ENCODE peak calls at places on chromosomes 4 and X, in ten cellular contexts. W is activated CD4-positive, alpha-beta T cell treated with anti-CD3 and anti-CD28 coated beads for 1 hour; K is sigmoid colon; I is NCI-H1694 treated with DMSO at 0.1 percent for 48 hours; S is neural crest cell; N is stimulated activated CD8-positive, alpha-beta memory T cell treated with anti-CD3 and anti-CD28 coated beads, Interleukin-15, amount 100 ng/mL, for 4 hours; T is CD8-positive, alpha-beta memory T cell; U is lower lobe of right lung; L is AG10803; P is retina. B is an unnamed sample.

GRCh38 chr4:152104286-152104685 is 343.5 kb upstream of the GATB start:
- DNase-seq in W (no peak), K (no peak), I (no peak), S (no peak), N (no peak), T (no peak), U (no peak), L (no peak), P (no peak), B (no peak)

GRCh38 chr4:177182156-177182555 is 127.5 kb upstream of the NEIL3 start:
- DNase-seq in W (no peak), K (no peak), I (no peak), S (no peak), N (no peak), T (no peak), U (no peak), L (peak), P (no peak), B (no peak)

GRCh38 chrX:87583679-87584078 is 66.1 kb downstream of the KLHL4 start:
- DNase-seq in W (no peak), K (no peak), I (peak), S (peak), N (no peak), T (no peak), U (no peak), L (no peak), P (no peak), B (no peak)

GRCh38 chr4:60683953-60684352 is 516.2 kb upstream of the ADGRL3 start:
- DNase-seq in W (no peak), K (no peak), I (no peak), S (no peak), N (no peak), T (no peak), U (no peak), L (peak), P (no peak), B (no peak)

GRCh38 chrX:17737707-17738001 is 361 bp downstream of the SCML1 start:
- DNase-seq in W (peak), K (no peak), I (no peak), S (no peak), N (peak), T (no peak), U (no peak), L (no peak), P (no peak), B (no peak)

GRCh38 chr4:120156115-120156718 is 89.6 kb upstream of the MAD2L1 start:
- DNase-seq in W (no peak), K (no peak), I (peak), S (peak), N (no peak), T (peak), U (no peak), L (peak), P (peak), B (no peak)

GRCh38 chr4:22021116-22021515 is 72.5 kb upstream of the KCNIP4 start:
- DNase-seq in W (no peak), K (no peak), I (no peak), S (no peak), N (no peak), T (no peak), U (no peak), L (no peak), P (no peak), B (no peak)

GRCh38 chr4:30868257-30868656 is 148.1 kb downstream of the PCDH7 start:
- DNase-seq in W (no peak), K (no peak), I (no peak), S (no peak), N (no peak), T (no peak), U (no peak), L (no peak), P (no peak), B (no peak)

GRCh38 chr4:114271031-114271430 is 291.6 kb upstream of the ARSJ start:
- DNase-seq in W (no peak), K (no peak), I (no peak), S (no peak), N (no peak), T (no peak), U (no peak), L (no peak), P (no peak), B (no peak)

GRCh38 chrX:53262918-53263394 is 18.4 kb downstream of the IQSEC2 start:
- DNase-seq in W (no peak), K (no peak), I (no peak), S (no peak), N (no peak), T (no peak), U (no peak), L (peak), P (no peak), B (peak)

GRCh38 chr4:183471960-183472708 is 27.7 kb downstream of the CDKN2AIP start:
- DNase-seq in W (peak), K (peak), I (peak), S (peak), N (peak), T (peak), U (peak), L (peak), P (peak), B (peak)

GRCh38 chr4:94472056-94472826 is 20.5 kb downstream of the PDLIM5 start:
- DNase-seq in W (no peak), K (no peak), I (no peak), S (no peak), N (no peak), T (no peak), U (no peak), L (peak), P (no peak), B (no peak)

GRCh38 chrX:120739300-120739699 is 109.4 kb upstream of the C1GALT1C1 start:
- DNase-seq in W (no peak), K (no peak), I (no peak), S (no peak), N (no peak), T (no peak), U (no peak), L (no peak), P (no peak), B (no peak)

GRCh38 chr4:117898496-117898895 is 135.8 kb upstream of the NDST3 start:
- DNase-seq in W (no peak), K (no peak), I (no peak), S (no peak), N (no peak), T (no peak), U (no peak), L (no peak), P (no peak), B (no peak)

GRCh38 chrX:148499638-148500427 is 584 bp upstream of the AFF2 start:
- DNase-seq in W (no peak), K (no peak), I (no peak), S (no peak), N (no peak), T (no peak), U (peak), L (no peak), P (no peak), B (no peak)

GRCh38 chr4:185134176-185134869 is 8.7 kb upstream of the SLC25A4 start:
- DNase-seq in W (no peak), K (no peak), I (peak), S (no peak), N (no peak), T (peak), U (no peak), L (peak), P (peak), B (no peak)

GRCh38 chrX:133350751-133351150 is 64.5 kb downstream of the GPC4 start:
- DNase-seq in W (no peak), K (peak), I (no peak), S (no peak), N (no peak), T (no peak), U (peak), L (peak), P (no peak), B (no peak)

GRCh38 chr4:65559270-65559669 is 111.0 kb downstream of the EPHA5 start:
- DNase-seq in W (no peak), K (no peak), I (peak), S (no peak), N (no peak), T (no peak), U (no peak), L (no peak), P (no peak), B (no peak)

GRCh38 chr4:28350485-28350884 is 1489.8 kb downstream of the STIM2 start:
- DNase-seq in W (no peak), K (no peak), I (no peak), S (no peak), N (no peak), T (no peak), U (no peak), L (peak), P (no peak), B (no peak)

GRCh38 chr4:156109943-156110925 is 156.6 kb upstream of the CTSO start:
- DNase-seq in W (no peak), K (peak), I (no peak), S (no peak), N (no peak), T (no peak), U (no peak), L (peak), P (no peak), B (no peak)

GRCh38 chr4:148094149-148094548 is 348.1 kb downstream of the NR3C2 start:
- DNase-seq in W (no peak), K (no peak), I (no peak), S (no peak), N (no peak), T (no peak), U (no peak), L (no peak), P (no peak), B (no peak)

GRCh38 chr4:88870428-88870827 is 172.8 kb upstream of the NAP1L5 start:
- DNase-seq in W (no peak), K (no peak), I (no peak), S (no peak), N (no peak), T (no peak), U (no peak), L (no peak), P (no peak), B (no peak)

GRCh38 chrX:623599-624323 is 6.8 kb upstream of the SHOX start:
- DNase-seq in W (no peak), K (no peak), I (no peak), S (no peak), N (no peak), T (no peak), U (no peak), L (peak), P (peak), B (no peak)

GRCh38 chr4:173171098-173171497 is 2.5 kb downstream of the GALNT7 start:
- DNase-seq in W (no peak), K (no peak), I (peak), S (no peak), N (no peak), T (no peak), U (no peak), L (no peak), P (no peak), B (no peak)

GRCh38 chr4:7810792-7811535 is 128.7 kb downstream of the AFAP1 start:
- DNase-seq in W (no peak), K (peak), I (no peak), S (no peak), N (no peak), T (no peak), U (no peak), L (no peak), P (no peak), B (no peak)

GRCh38 chrX:120281761-120282160 is 29.5 kb downstream of the TMEM255A start:
- DNase-seq in W (no peak), K (no peak), I (no peak), S (no peak), N (no peak), T (no peak), U (no peak), L (no peak), P (no peak), B (no peak)

GRCh38 chrX:1481636-1482529 is 29.2 kb upstream of the ASMTL start:
- DNase-seq in W (peak), K (peak), I (no peak), S (peak), N (peak), T (peak), U (peak), L (peak), P (peak), B (peak)

GRCh38 chr4:160142579-160142978 is 1039.7 kb downstream of the RAPGEF2 start:
- DNase-seq in W (no peak), K (no peak), I (no peak), S (no peak), N (no peak), T (no peak), U (no peak), L (no peak), P (no peak), B (no peak)

GRCh38 chr4:155039162-155039561 is 169.3 kb upstream of the NPY2R start:
- DNase-seq in W (no peak), K (no peak), I (no peak), S (no peak), N (no peak), T (no peak), U (no peak), L (no peak), P (no peak), B (no peak)